ENCODE peak calls at places on chromosome 15, in five cellular contexts. D is ureter; G is H54; B is stimulated activated CD8-positive, alpha-beta memory T cell treated with anti-CD3 and anti-CD28 coated beads, Interleukin-2, amount 100 ng/mL, for 48 hours; A is foreskin fibroblast. L is an unnamed sample.

GRCh38 chr15:43828061-43828657 is 1.4 kb downstream of the WDR76 start:
- DNase-seq in G (no peak), D (no peak), B (no peak), A (peak; percentile 3), L (no peak)

GRCh38 chr15:95174281-95174680 is 942.9 kb downstream of the MCTP2 start:
- DNase-seq in G (no peak), D (no peak), B (no peak), A (peak; percentile 30), L (no peak)

GRCh38 chr15:64122444-64122843 is 26.7 kb downstream of the SNX1 start:
- DNase-seq in B (no peak), D (no peak), G (no peak), A (no peak), L (no peak)

GRCh38 chr15:48090666-48091065 is 30.1 kb upstream of the SLC24A5 start:
- DNase-seq in D (no peak), B (no peak), A (no peak), G (no peak), L (no peak)

GRCh38 chr15:52093539-52094502 is 18.8 kb downstream of the BCL2L10 start:
- DNase-seq in A (peak; percentile 97), B (no peak), D (peak; percentile 59), G (peak; percentile 29), L (no peak)

GRCh38 chr15:65333441-65333820 is 29.0 kb downstream of the RNU5B-1 start:
- DNase-seq in G (no peak), B (no peak), D (no peak), A (no peak), L (no peak)

GRCh38 chr15:80480909-80481308 is 76.7 kb downstream of the ARNT2 start:
- DNase-seq in G (peak; percentile 35), D (peak; percentile 59), A (peak; percentile 90), B (no peak), L (no peak)

GRCh38 chr15:44207643-44208042 is 12.6 kb upstream of the FRMD5 start:
- DNase-seq in A (peak; percentile 51), G (peak; percentile 39), D (no peak), B (no peak), L (no peak)

GRCh38 chr15:36958611-36959010 is 141.7 kb downstream of the MEIS2 start:
- DNase-seq in B (no peak), D (no peak), A (no peak), G (no peak), L (no peak)

GRCh38 chr15:62769604-62770003 is 272.9 kb upstream of the TPM1 start:
- DNase-seq in D (no peak), G (peak; percentile 30), B (no peak), A (peak; percentile 55), L (no peak)

GRCh38 chr15:82805994-82806406 is at the start of gene FSD2:
- DNase-seq in G (no peak), B (no peak), A (no peak), D (no peak), L (no peak)

GRCh38 chr15:31396881-31397560 is 70.4 kb downstream of the KLF13 start:
- DNase-seq in A (peak; percentile 79), D (peak; percentile 91), B (no peak), G (peak; percentile 76), L (no peak)

GRCh38 chr15:68598171-68599152 is 19.7 kb downstream of the CORO2B start:
- DNase-seq in D (no peak), B (no peak), G (no peak), A (no peak), L (no peak)

L was measured in GM12892.